ENCODE peak calls at places on chromosomes 12 and 14, in five cellular contexts. Z is AG09319, I is foreskin fibroblast, H is H9, J is uterus. F is an unnamed sample.
A peak's percentile ranks its signal among the peaks of the same experiment; 100 is the strongest.

GRCh38 chr12:6828671-6829531 is 694 bp downstream of the P3H3 start:
- DNase-seq in Z (no peak), I (peak; percentile 60), H (peak; percentile 80), J (peak; percentile 53), F (no peak)

GRCh38 chr14:71361335-71361734 is 454.1 kb downstream of the PCNX1 start:
- DNase-seq in Z (no peak), I (no peak), H (no peak), J (no peak), F (no peak)

GRCh38 chr12:131827961-131828534 is at the start of gene MMP17:
- DNase-seq in Z (peak; percentile 27), I (peak; percentile 64), H (peak; percentile 77), J (peak; percentile 41), F (peak; percentile 73)

GRCh38 chr12:22231836-22232235 is 102.7 kb downstream of the ST8SIA1 start:
- DNase-seq in Z (no peak), I (no peak), H (no peak), J (no peak), F (no peak)

GRCh38 chr12:113862570-113863454 is 103.3 kb downstream of the RBM19 start:
- DNase-seq in Z (peak; percentile 41), I (peak; percentile 55), H (peak; percentile 52), J (no peak), F (no peak)

GRCh38 chr12:92496790-92497189 is 206.0 kb upstream of the PLEKHG7 start:
- DNase-seq in Z (no peak), I (no peak), H (no peak), J (no peak), F (no peak)

GRCh38 chr14:64926398-64926995 is 12.2 kb downstream of the CHURC1 start:
- DNase-seq in Z (no peak), I (no peak), H (no peak), J (no peak), F (no peak)

GRCh38 chr14:30214456-30215090 is 286.9 kb upstream of the PRKD1 start:
- DNase-seq in Z (peak; percentile 49), I (peak; percentile 64), H (no peak), J (no peak), F (no peak)

GRCh38 chr12:79945455-79945854 is 10.6 kb upstream of the PPP1R12A start:
- DNase-seq in Z (no peak), I (no peak), H (no peak), J (no peak), F (no peak)

GRCh38 chr14:66859063-66859671 is 330.1 kb upstream of the GARIN2 start:
- DNase-seq in Z (no peak), I (no peak), H (no peak), J (no peak), F (no peak)

GRCh38 chr12:79686171-79686570 is 4.6 kb downstream of the PAWR start:
- DNase-seq in Z (no peak), I (no peak), H (no peak), J (no peak), F (no peak)

GRCh38 chr14:56351861-56352260 is 227.7 kb upstream of the TMEM260 start:
- DNase-seq in Z (no peak), I (peak; percentile 64), H (no peak), J (no peak), F (no peak)

GRCh38 chr14:95361373-95362179 is 41.9 kb upstream of the CLMN start:
- DNase-seq in Z (no peak), I (no peak), H (peak; percentile 94), J (peak; percentile 29), F (no peak)

GRCh38 chr12:57118711-57119271 is 7.6 kb upstream of the STAT6 start:
- DNase-seq in Z (no peak), I (no peak), H (no peak), J (no peak), F (no peak)

GRCh38 chr12:50458606-50459005 is 46.2 kb upstream of the DIP2B start:
- DNase-seq in Z (no peak), I (no peak), H (no peak), J (no peak), F (no peak)

GRCh38 chr14:58979325-58979724 is 209.1 kb upstream of the DAAM1 start:
- DNase-seq in Z (no peak), I (no peak), H (no peak), J (no peak), F (no peak)

DNA sequence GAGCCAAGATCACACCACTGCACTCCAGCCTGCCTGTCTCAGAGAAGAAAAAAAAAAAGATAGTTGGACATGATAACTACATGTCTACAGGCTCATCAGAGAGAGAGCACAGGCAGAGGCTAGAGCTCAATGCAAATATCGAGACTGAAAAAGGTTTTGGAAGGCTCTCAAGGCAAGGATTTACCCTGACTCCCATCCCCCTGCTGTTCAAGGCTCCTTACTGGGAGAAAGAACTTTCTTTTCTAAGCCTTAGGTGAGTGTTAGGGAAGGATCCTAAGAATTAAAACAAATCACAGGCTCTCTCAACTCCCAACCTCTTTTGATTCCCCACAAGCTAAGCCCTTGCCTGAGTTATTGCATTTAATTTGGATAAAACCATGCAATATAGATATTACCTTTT is 525.1 kb downstream of the DIO2 start:
- DNase-seq in Z (no peak), I (no peak), H (no peak), J (no peak), F (no peak)
- TF ChIP-seq CTCF in Z (no peak), I (no peak), H (no peak), J (no peak), F (no peak)

DNA sequence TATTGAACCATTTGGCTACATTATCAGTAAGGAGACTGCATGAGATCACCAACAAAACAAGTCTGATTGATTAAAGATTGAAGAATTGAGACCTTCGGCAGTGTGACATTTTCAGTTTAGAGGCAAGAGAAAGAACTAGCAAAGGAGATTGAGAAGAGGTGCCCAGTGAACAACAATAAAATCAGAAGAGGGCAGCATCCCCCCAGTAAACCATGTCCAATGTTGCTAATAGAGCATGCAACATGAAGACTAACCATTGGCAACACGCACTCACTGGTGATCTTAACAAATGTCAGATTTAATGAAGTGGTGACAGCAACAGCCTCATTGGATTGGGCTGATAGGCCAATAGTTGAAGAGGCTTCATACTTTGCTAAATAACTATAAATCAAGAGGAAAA is 20.7 kb upstream of the TAS2R14 start:
- DNase-seq in Z (no peak), I (no peak), H (no peak), J (no peak), F (no peak)
- TF ChIP-seq CTCF in Z (no peak), I (no peak), H (peak; percentile 12), J (no peak), F (no peak)

GRCh38 chr12:105474672-105475071 is 144.2 kb downstream of the C12orf75 start:
- DNase-seq in Z (no peak), I (peak; percentile 30), H (no peak), J (no peak), F (no peak)
- TF ChIP-seq CTCF in Z (no peak), I (no peak), H (no peak), J (no peak), F (no peak)

GRCh38 chr12:117714203-117714602 is 254.6 kb downstream of the KSR2 start:
- DNase-seq in Z (no peak), I (no peak), H (no peak), J (no peak), F (no peak)
- TF ChIP-seq CTCF in Z (no peak), I (no peak), H (peak; percentile 46), J (no peak), F (no peak)

F was measured in type B pancreatic cell.